ENCODE peak calls at places on chromosomes 6 and 20, in ten cellular contexts. K, J, I, N, B, Y, T, M, L and P are unnamed samples.

GRCh38 chr6:65091561-65091960 is 615.5 kb downstream of the EYS start:
- DNase-seq in M (no peak), Y (no peak), B (no peak), J (no peak), L (no peak), K (no peak), I (no peak), N (no peak), T (no peak), P (no peak)

GRCh38 chr6:4460595-4461475 is 315.4 kb upstream of the CDYL start:
- DNase-seq in Y (no peak), M (no peak), N (no peak), J (no peak), L (peak), I (peak), T (peak), B (peak), K (no peak), P (peak)

GRCh38 chr6:160393966-160394653 is 45.9 kb downstream of the SLC22A3 start:
- DNase-seq in T (no peak), L (no peak), J (no peak), I (no peak), M (no peak), B (no peak), Y (no peak), K (no peak), N (no peak), P (peak)

GRCh38 chr6:22631101-22631500 is 61.7 kb downstream of the HDGFL1 start:
- DNase-seq in N (no peak), I (no peak), T (no peak), B (no peak), M (no peak), Y (no peak), L (no peak), K (no peak), J (no peak), P (peak)

GRCh38 chr6:7086488-7086887 is 21.3 kb upstream of the RREB1 start:
- DNase-seq in B (peak), Y (no peak), J (no peak), L (no peak), N (no peak), I (no peak), T (peak), K (no peak), M (no peak), P (no peak)

GRCh38 chr6:42968126-42968701 is 7.7 kb downstream of the GNMT start:
- DNase-seq in L (no peak), M (no peak), I (no peak), N (no peak), T (no peak), Y (no peak), K (no peak), J (no peak), B (no peak), P (no peak)

GRCh38 chr6:46175446-46175845 is 4.7 kb upstream of the ENPP5 start:
- DNase-seq in J (no peak), L (no peak), I (no peak), Y (no peak), N (no peak), B (no peak), K (no peak), M (no peak), T (no peak), P (no peak)

GRCh38 chr6:82237013-82237412 is 10.5 kb downstream of the IBTK start:
- DNase-seq in M (no peak), N (no peak), J (no peak), L (no peak), K (no peak), Y (no peak), T (no peak), I (no peak), B (peak), P (no peak)

GRCh38 chr20:49426873-49427272 is 55.6 kb downstream of the KCNB1 start:
- DNase-seq in M (no peak), Y (no peak), L (no peak), I (no peak), B (peak), J (no peak), T (no peak), K (no peak), N (no peak), P (no peak)

GRCh38 chr6:39937686-39938333 is 3.5 kb upstream of the MOCS1 start:
- DNase-seq in T (no peak), J (no peak), N (no peak), Y (no peak), B (no peak), I (no peak), L (no peak), M (no peak), K (no peak), P (no peak)

GRCh38 chr20:36120991-36121390 is 33.5 kb upstream of the EPB41L1 start:
- DNase-seq in T (no peak), K (no peak), I (no peak), B (no peak), J (no peak), Y (no peak), M (no peak), N (no peak), L (no peak), P (no peak)

GRCh38 chr6:118284736-118285360 is 263.2 kb upstream of the PLN start:
- DNase-seq in Y (no peak), L (no peak), J (no peak), I (no peak), B (peak), N (no peak), T (no peak), M (no peak), K (no peak), P (no peak)

GRCh38 chr20:40600441-40601235 is 88.4 kb downstream of the MAFB start:
- DNase-seq in N (no peak), L (no peak), K (no peak), T (no peak), B (no peak), I (no peak), Y (no peak), M (no peak), J (no peak), P (no peak)

GRCh38 chr6:44043479-44044153 is 83.6 kb downstream of the MRPL14 start:
- DNase-seq in B (peak), I (no peak), K (no peak), J (no peak), T (peak), L (no peak), M (no peak), N (no peak), Y (no peak), P (no peak)

GRCh38 chr6:34057790-34058189 is 88.1 kb downstream of the GRM4 start:
- DNase-seq in M (no peak), T (no peak), K (no peak), J (no peak), L (no peak), N (no peak), I (no peak), Y (no peak), B (no peak), P (no peak)

GRCh38 chr6:6826961-6827360 is 238.4 kb downstream of the LY86 start:
- DNase-seq in L (no peak), K (no peak), B (no peak), Y (no peak), M (no peak), I (no peak), T (no peak), J (no peak), N (no peak), P (no peak)

GRCh38 chr6:138410972-138411667 is 7.1 kb downstream of the HEBP2 start:
- DNase-seq in M (no peak), N (no peak), K (peak), J (no peak), L (no peak), Y (no peak), B (peak), I (no peak), T (no peak), P (no peak)

GRCh38 chr6:41055149-41055548 is 2.1 kb downstream of the APOBEC2 start:
- DNase-seq in I (no peak), J (no peak), K (no peak), N (no peak), L (no peak), M (no peak), Y (no peak), T (no peak), B (no peak), P (no peak)

GRCh38 chr6:2055143-2055542 is 190.3 kb downstream of the GMDS start:
- DNase-seq in M (no peak), Y (no peak), N (no peak), L (no peak), T (no peak), J (no peak), K (no peak), B (no peak), I (no peak), P (no peak)

GRCh38 chr6:106066984-106067383 is 19.2 kb upstream of the PRDM1 start:
- DNase-seq in N (no peak), K (no peak), Y (no peak), J (no peak), I (no peak), T (no peak), L (no peak), M (no peak), B (peak), P (no peak)

GRCh38 chr6:143802833-143803565 is 40.1 kb upstream of the LTV1 start:
- DNase-seq in J (no peak), N (no peak), K (no peak), L (no peak), T (no peak), B (peak), I (no peak), Y (no peak), M (no peak), P (no peak)

GRCh38 chr6:15879372-15880261 is 216.8 kb upstream of the DTNBP1 start:
- DNase-seq in N (no peak), Y (peak), M (peak), L (peak), K (peak), J (peak), B (peak), I (no peak), T (peak), P (no peak)

GRCh38 chr6:154542747-154543146 is 32.3 kb upstream of the CNKSR3 start:
- DNase-seq in L (no peak), Y (no peak), J (no peak), N (no peak), T (no peak), K (no peak), I (no peak), M (no peak), B (no peak), P (peak)

GRCh38 chr6:155121699-155122098 is 126.6 kb downstream of the TIAM2 start:
- DNase-seq in I (no peak), N (no peak), M (no peak), T (no peak), J (no peak), Y (no peak), L (no peak), B (peak), K (no peak), P (peak)